ENCODE peak calls at places on chromosomes 16 and 17, in nine cellular contexts. S, W, H, V, D, Y, G, B and O are unnamed samples.
A peak's percentile ranks its signal among the peaks of the same experiment; 100 is the strongest.

GRCh38 chr16:67024384-67024896 is 4.5 kb upstream of the CBFB start:
- DNase-seq in S (no peak), W (no peak), H (no peak), V (no peak), D (no peak), Y (no peak), G (no peak), B (no peak), O (no peak)

GRCh38 chr17:30526401-30526800 is 49.2 kb downstream of the GOSR1 start:
- DNase-seq in S (no peak), W (no peak), H (no peak), V (no peak), D (no peak), Y (no peak), G (no peak), B (no peak), O (no peak)

GRCh38 chr17:46020023-46020735 is 21.1 kb downstream of the STH start:
- DNase-seq in S (no peak), W (no peak), H (peak; percentile 64), V (no peak), D (no peak), Y (no peak), G (peak; percentile 24), B (no peak), O (peak; percentile 33)

GRCh38 chr16:2825899-2826298 is 4.2 kb upstream of the ZG16B start:
- DNase-seq in S (no peak), W (no peak), H (no peak), V (no peak), D (no peak), Y (peak; percentile 30), G (no peak), B (no peak), O (no peak)

GRCh38 chr17:42459983-42460300 is 1.3 kb downstream of the ATP6V0A1 start:
- DNase-seq in S (no peak), W (no peak), H (peak; percentile 18), V (no peak), D (no peak), Y (no peak), G (peak; percentile 4), B (peak; percentile 8), O (no peak)

GRCh38 chr16:54936979-54937672 is 6.5 kb downstream of the IRX5 start:
- DNase-seq in S (no peak), W (no peak), H (peak; percentile 19), V (peak; percentile 62), D (no peak), Y (peak; percentile 81), G (no peak), B (peak; percentile 83), O (no peak)

GRCh38 chr16:69579783-69580182 is 14.0 kb downstream of the NFAT5 start:
- DNase-seq in S (no peak), W (no peak), H (no peak), V (no peak), D (no peak), Y (no peak), G (no peak), B (no peak), O (no peak)

GRCh38 chr16:67964477-67965131 is 3.8 kb downstream of the SLC12A4 start:
- DNase-seq in S (no peak), W (no peak), H (no peak), V (no peak), D (no peak), Y (no peak), G (no peak), B (no peak), O (no peak)

GRCh38 chr17:81549031-81549557 is 3.1 kb downstream of the FAAP100 start:
- DNase-seq in S (no peak), W (no peak), H (no peak), V (no peak), D (no peak), Y (peak; percentile 58), G (no peak), B (no peak), O (no peak)

GRCh38 chr17:49889500-49889899 is 41.6 kb upstream of the TAC4 start:
- DNase-seq in S (no peak), W (no peak), H (no peak), V (no peak), D (no peak), Y (no peak), G (no peak), B (no peak), O (no peak)

GRCh38 chr16:89013111-89013510 is 36.1 kb upstream of the CBFA2T3 start:
- DNase-seq in S (no peak), W (no peak), H (no peak), V (no peak), D (no peak), Y (no peak), G (no peak), B (no peak), O (no peak)

GRCh38 chr17:21017861-21018260 is 24.9 kb downstream of the USP22 start:
- DNase-seq in S (no peak), W (no peak), H (no peak), V (no peak), D (no peak), Y (peak; percentile 22), G (no peak), B (no peak), O (no peak)

GRCh38 chr16:2039286-2040030 is 8.2 kb downstream of the NTHL1 start:
- DNase-seq in S (no peak), W (no peak), H (no peak), V (no peak), D (no peak), Y (peak; percentile 86), G (no peak), B (no peak), O (no peak)

GRCh38 chr17:72822358-72823023 is 270.0 kb downstream of the SLC39A11 start:
- DNase-seq in S (no peak), W (no peak), H (no peak), V (no peak), D (no peak), Y (no peak), G (no peak), B (no peak), O (no peak)

GRCh38 chr16:73095885-73096341 is 48.0 kb upstream of the ZFHX3 start:
- DNase-seq in S (no peak), W (no peak), H (no peak), V (no peak), D (peak; percentile 66), Y (no peak), G (no peak), B (peak; percentile 42), O (no peak)

GRCh38 chr16:4021916-4022315 is 94.3 kb downstream of the ADCY9 start:
- DNase-seq in S (no peak), W (no peak), H (no peak), V (no peak), D (no peak), Y (no peak), G (no peak), B (no peak), O (no peak)